ENCODE peak calls at places on chromosomes 13 and 19, in four cellular contexts. One of them, this sample, is unnamed.

GRCh38 chr13:106152047-106152446 is 383.4 kb downstream of the EFNB2 start:
- DNase-seq in CD8-positive, alpha-beta memory T cell: no peak
- DNase-seq in right atrium auricular region: no peak
- DNase-seq in naive thymus-derived CD4-positive, alpha-beta T cell: no peak
- DNase-seq in this sample: no peak

GRCh38 chr13:24161010-24161775 is 673 bp downstream of the SPATA13 start:
- DNase-seq in CD8-positive, alpha-beta memory T cell: peak; percentile 24
- DNase-seq in right atrium auricular region: no peak
- DNase-seq in naive thymus-derived CD4-positive, alpha-beta T cell: peak; percentile 53
- DNase-seq in this sample: peak; percentile 60

GRCh38 chr19:37963190-37963947 is 56.4 kb downstream of the SIPA1L3 start:
- DNase-seq in right atrium auricular region: no peak
- DNase-seq in naive thymus-derived CD4-positive, alpha-beta T cell: no peak
- DNase-seq in CD8-positive, alpha-beta memory T cell: no peak
- DNase-seq in this sample: no peak

GRCh38 chr13:36919206-36919832 is 719 bp downstream of the SMAD9 start:
- DNase-seq in CD8-positive, alpha-beta memory T cell: no peak
- DNase-seq in naive thymus-derived CD4-positive, alpha-beta T cell: no peak
- DNase-seq in right atrium auricular region: peak; percentile 67
- DNase-seq in this sample: no peak

GRCh38 chr13:98443329-98443728 is 133.6 kb downstream of the STK24 start:
- DNase-seq in right atrium auricular region: no peak
- DNase-seq in CD8-positive, alpha-beta memory T cell: no peak
- DNase-seq in naive thymus-derived CD4-positive, alpha-beta T cell: no peak
- DNase-seq in this sample: no peak

GRCh38 chr13:21557995-21558394 is 46.0 kb downstream of the MICU2 start:
- DNase-seq in naive thymus-derived CD4-positive, alpha-beta T cell: peak; percentile 11
- DNase-seq in right atrium auricular region: no peak
- DNase-seq in CD8-positive, alpha-beta memory T cell: no peak
- DNase-seq in this sample: no peak

GRCh38 chr19:11425719-11426457 is 6.8 kb upstream of the RGL3 start:
- DNase-seq in CD8-positive, alpha-beta memory T cell: no peak
- DNase-seq in naive thymus-derived CD4-positive, alpha-beta T cell: no peak
- DNase-seq in right atrium auricular region: no peak
- DNase-seq in this sample: no peak

GRCh38 chr13:74479124-74479523 is 344.9 kb upstream of the KLF12 start:
- DNase-seq in CD8-positive, alpha-beta memory T cell: no peak
- DNase-seq in right atrium auricular region: no peak
- DNase-seq in naive thymus-derived CD4-positive, alpha-beta T cell: no peak
- DNase-seq in this sample: no peak

GRCh38 chr13:20109037-20109436 is 51.8 kb downstream of the GJA3 start:
- DNase-seq in naive thymus-derived CD4-positive, alpha-beta T cell: no peak
- DNase-seq in right atrium auricular region: no peak
- DNase-seq in CD8-positive, alpha-beta memory T cell: no peak
- DNase-seq in this sample: no peak

GRCh38 chr19:932647-933552 is 7.1 kb downstream of the ARID3A start:
- DNase-seq in CD8-positive, alpha-beta memory T cell: no peak
- DNase-seq in right atrium auricular region: peak; percentile 74
- DNase-seq in naive thymus-derived CD4-positive, alpha-beta T cell: peak; percentile 46
- DNase-seq in this sample: no peak

GRCh38 chr13:30713133-30713532 is 22.2 kb upstream of the ALOX5AP start:
- DNase-seq in naive thymus-derived CD4-positive, alpha-beta T cell: no peak
- DNase-seq in right atrium auricular region: peak; percentile 79
- DNase-seq in CD8-positive, alpha-beta memory T cell: no peak
- DNase-seq in this sample: no peak

GRCh38 chr19:34041922-34042521 is 130.3 kb upstream of the LSM14A start:
- DNase-seq in right atrium auricular region: peak; percentile 82
- DNase-seq in CD8-positive, alpha-beta memory T cell: peak; percentile 56
- DNase-seq in naive thymus-derived CD4-positive, alpha-beta T cell: peak; percentile 59
- DNase-seq in this sample: peak; percentile 28

GRCh38 chr13:20412761-20413355 is 112.8 kb downstream of the CRYL1 start:
- DNase-seq in CD8-positive, alpha-beta memory T cell: no peak
- DNase-seq in right atrium auricular region: no peak
- DNase-seq in naive thymus-derived CD4-positive, alpha-beta T cell: peak; percentile 14
- DNase-seq in this sample: peak; percentile 55

GRCh38 chr19:21848706-21849105 is 12.7 kb upstream of the ZNF43 start:
- DNase-seq in naive thymus-derived CD4-positive, alpha-beta T cell: no peak
- DNase-seq in right atrium auricular region: no peak
- DNase-seq in CD8-positive, alpha-beta memory T cell: no peak
- DNase-seq in this sample: no peak

GRCh38 chr19:42402376-42403116 is 12.4 kb upstream of the CNFN start:
- DNase-seq in right atrium auricular region: no peak
- DNase-seq in naive thymus-derived CD4-positive, alpha-beta T cell: no peak
- DNase-seq in CD8-positive, alpha-beta memory T cell: no peak
- DNase-seq in this sample: no peak

GRCh38 chr13:31023126-31023525 is 90.7 kb downstream of the TEX26 start:
- DNase-seq in right atrium auricular region: no peak
- DNase-seq in naive thymus-derived CD4-positive, alpha-beta T cell: no peak
- DNase-seq in CD8-positive, alpha-beta memory T cell: no peak
- DNase-seq in this sample: no peak

GRCh38 chr19:17797397-17798201 is 2.7 kb downstream of the B3GNT3 start:
- DNase-seq in CD8-positive, alpha-beta memory T cell: no peak
- DNase-seq in naive thymus-derived CD4-positive, alpha-beta T cell: no peak
- DNase-seq in right atrium auricular region: no peak
- DNase-seq in this sample: no peak

GRCh38 chr19:2239771-2240770 is 3.4 kb downstream of the SF3A2 start:
- DNase-seq in right atrium auricular region: peak; percentile 72
- DNase-seq in CD8-positive, alpha-beta memory T cell: no peak
- DNase-seq in naive thymus-derived CD4-positive, alpha-beta T cell: peak; percentile 57
- DNase-seq in this sample: no peak

GRCh38 chr19:2237051-2237868 is 636 bp downstream of the SF3A2 start:
- DNase-seq in right atrium auricular region: no peak
- DNase-seq in naive thymus-derived CD4-positive, alpha-beta T cell: no peak
- DNase-seq in CD8-positive, alpha-beta memory T cell: no peak
- DNase-seq in this sample: no peak

GRCh38 chr19:2240881-2241760 is 4.5 kb downstream of the SF3A2 start:
- DNase-seq in right atrium auricular region: no peak
- DNase-seq in naive thymus-derived CD4-positive, alpha-beta T cell: no peak
- DNase-seq in CD8-positive, alpha-beta memory T cell: no peak
- DNase-seq in this sample: no peak

GRCh38 chr19:2237869-2238153 is 1.2 kb downstream of the SF3A2 start:
- DNase-seq in right atrium auricular region: no peak
- DNase-seq in CD8-positive, alpha-beta memory T cell: no peak
- DNase-seq in naive thymus-derived CD4-positive, alpha-beta T cell: no peak
- DNase-seq in this sample: no peak

DNA sequence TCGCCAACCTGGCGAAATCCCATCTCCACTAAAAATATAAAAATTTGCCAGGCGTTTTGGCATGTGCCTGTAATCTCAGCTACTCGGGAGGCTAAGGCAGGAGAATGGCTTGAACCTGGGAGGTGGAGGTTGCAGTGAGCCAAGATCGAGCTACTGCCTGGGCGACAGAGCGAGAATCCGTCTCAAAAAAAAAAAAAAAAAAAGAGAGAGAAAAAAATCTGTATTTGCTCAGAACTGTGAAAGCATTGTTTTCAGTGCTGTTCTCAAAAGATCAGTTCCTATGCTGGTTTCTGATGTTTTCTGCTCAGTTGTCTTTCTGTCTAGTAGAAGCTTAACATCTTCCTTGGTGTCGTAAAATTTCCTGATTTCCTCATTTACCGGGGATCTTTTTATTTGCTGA is 2.5 kb downstream of the SF3A2 start:
- DNase-seq in naive thymus-derived CD4-positive, alpha-beta T cell: peak; percentile 24
- DNase-seq in CD8-positive, alpha-beta memory T cell: no peak
- DNase-seq in right atrium auricular region: no peak
- DNase-seq in this sample: no peak
- H3K4me3 ChIP-seq in naive thymus-derived CD4-positive, alpha-beta T cell: peak overlapping the region; percentile 53
- H3K4me3 ChIP-seq in CD8-positive, alpha-beta memory T cell: peak overlapping the region; percentile 63
- H3K4me3 ChIP-seq in right atrium auricular region: no peak overlapping the region
- H3K4me3 ChIP-seq in this sample: peak overlapping the region; percentile 84

GRCh38 chr13:54183728-54184127 is 1155.1 kb downstream of the OLFM4 start:
- DNase-seq in CD8-positive, alpha-beta memory T cell: no peak
- DNase-seq in naive thymus-derived CD4-positive, alpha-beta T cell: no peak
- DNase-seq in right atrium auricular region: no peak
- DNase-seq in this sample: no peak
- H3K9me3 ChIP-seq in CD8-positive, alpha-beta memory T cell: no peaks in the 10 kb centered on the region
- H3K9me3 ChIP-seq in naive thymus-derived CD4-positive, alpha-beta T cell: no peaks in the 10 kb centered on the region
- H3K9me3 ChIP-seq in right atrium auricular region: no peaks in the 10 kb centered on the region
- H3K9me3 ChIP-seq in this sample: no peaks in the 10 kb centered on the region

GRCh38 chr19:45152504-45153338 is 8.1 kb downstream of the NKPD1 start:
- DNase-seq in CD8-positive, alpha-beta memory T cell: peak; percentile 12
- DNase-seq in right atrium auricular region: peak; percentile 61
- DNase-seq in naive thymus-derived CD4-positive, alpha-beta T cell: peak; percentile 63
- DNase-seq in this sample: peak; percentile 83
- H3K4me3 ChIP-seq in CD8-positive, alpha-beta memory T cell: peak overlapping the region; percentile 45
- H3K4me3 ChIP-seq in right atrium auricular region: no peak overlapping the region
- H3K4me3 ChIP-seq in naive thymus-derived CD4-positive, alpha-beta T cell: peak overlapping the region; percentile 51
- H3K4me3 ChIP-seq in this sample: no peak overlapping the region

GRCh38 chr19:24141612-24142011 is 54.6 kb downstream of the ZNF254 start:
- DNase-seq in right atrium auricular region: no peak
- DNase-seq in naive thymus-derived CD4-positive, alpha-beta T cell: no peak
- DNase-seq in CD8-positive, alpha-beta memory T cell: no peak
- DNase-seq in this sample: no peak
- H3K9me3 ChIP-seq in right atrium auricular region: peaks cover 4% of the 10 kb centered on the region
- H3K9me3 ChIP-seq in naive thymus-derived CD4-positive, alpha-beta T cell: peaks cover 71% of the 10 kb centered on the region
- H3K9me3 ChIP-seq in CD8-positive, alpha-beta memory T cell: peaks cover 26% of the 10 kb centered on the region
- H3K9me3 ChIP-seq in this sample: peaks cover 81% of the 10 kb centered on the region

GRCh38 chr19:36008336-36008978 is at the start of gene SYNE4:
- DNase-seq in CD8-positive, alpha-beta memory T cell: no peak
- DNase-seq in naive thymus-derived CD4-positive, alpha-beta T cell: no peak
- DNase-seq in right atrium auricular region: no peak
- DNase-seq in this sample: no peak
- H3K4me3 ChIP-seq in CD8-positive, alpha-beta memory T cell: peak within 1 kb of the TSS; percentile 15
- H3K4me3 ChIP-seq in naive thymus-derived CD4-positive, alpha-beta T cell: peak within 1 kb of the TSS; percentile 47
- H3K4me3 ChIP-seq in right atrium auricular region: peak within 1 kb of the TSS; percentile 34
- H3K4me3 ChIP-seq in this sample: no peak within 1 kb of the TSS

DNA sequence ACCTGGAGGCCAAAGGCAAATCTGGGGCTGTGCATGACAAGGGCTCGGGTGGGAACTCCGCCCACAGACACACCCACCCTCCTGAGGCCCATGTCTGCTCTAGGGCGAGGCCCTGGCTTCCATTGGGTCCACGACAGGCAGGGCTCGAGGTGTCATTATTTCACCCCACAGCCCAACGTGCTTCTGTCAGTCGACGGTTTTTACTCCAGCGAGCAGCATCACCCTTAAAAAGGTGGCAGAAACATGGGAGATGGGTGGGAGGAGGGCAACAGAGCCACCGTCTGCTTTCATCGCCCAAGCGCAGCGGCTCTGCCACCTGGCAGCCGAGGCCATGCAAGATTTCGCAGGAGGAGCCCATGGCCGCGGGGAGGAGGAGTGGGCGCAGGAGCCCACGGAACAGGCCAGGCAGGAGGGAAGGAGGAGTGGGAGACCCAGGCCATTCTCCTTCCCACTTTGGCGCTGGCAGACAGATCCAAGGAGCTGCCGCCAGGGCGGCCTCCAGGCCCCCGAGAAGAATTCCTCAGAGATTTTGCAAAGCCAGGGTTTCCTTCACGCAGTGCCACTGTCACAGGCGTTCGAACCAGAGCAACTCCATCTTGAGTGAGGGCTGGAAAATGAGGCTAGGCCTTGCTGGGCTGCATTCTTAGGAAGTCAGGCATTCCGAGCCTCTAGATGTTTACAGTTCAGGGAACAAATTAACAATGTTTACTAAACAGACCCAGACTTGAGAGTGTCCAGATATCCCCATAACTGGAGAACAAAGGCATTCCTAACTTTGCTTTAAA is 49.3 kb upstream of the TUBGCP3 start:
- DNase-seq in CD8-positive, alpha-beta memory T cell: no peak
- DNase-seq in right atrium auricular region: no peak
- DNase-seq in naive thymus-derived CD4-positive, alpha-beta T cell: no peak
- DNase-seq in this sample: no peak
- H3K9me3 ChIP-seq in CD8-positive, alpha-beta memory T cell: no peaks in the 10 kb centered on the region
- H3K9me3 ChIP-seq in right atrium auricular region: no peaks in the 10 kb centered on the region
- H3K9me3 ChIP-seq in naive thymus-derived CD4-positive, alpha-beta T cell: no peaks in the 10 kb centered on the region
- H3K9me3 ChIP-seq in this sample: no peaks in the 10 kb centered on the region

DNA sequence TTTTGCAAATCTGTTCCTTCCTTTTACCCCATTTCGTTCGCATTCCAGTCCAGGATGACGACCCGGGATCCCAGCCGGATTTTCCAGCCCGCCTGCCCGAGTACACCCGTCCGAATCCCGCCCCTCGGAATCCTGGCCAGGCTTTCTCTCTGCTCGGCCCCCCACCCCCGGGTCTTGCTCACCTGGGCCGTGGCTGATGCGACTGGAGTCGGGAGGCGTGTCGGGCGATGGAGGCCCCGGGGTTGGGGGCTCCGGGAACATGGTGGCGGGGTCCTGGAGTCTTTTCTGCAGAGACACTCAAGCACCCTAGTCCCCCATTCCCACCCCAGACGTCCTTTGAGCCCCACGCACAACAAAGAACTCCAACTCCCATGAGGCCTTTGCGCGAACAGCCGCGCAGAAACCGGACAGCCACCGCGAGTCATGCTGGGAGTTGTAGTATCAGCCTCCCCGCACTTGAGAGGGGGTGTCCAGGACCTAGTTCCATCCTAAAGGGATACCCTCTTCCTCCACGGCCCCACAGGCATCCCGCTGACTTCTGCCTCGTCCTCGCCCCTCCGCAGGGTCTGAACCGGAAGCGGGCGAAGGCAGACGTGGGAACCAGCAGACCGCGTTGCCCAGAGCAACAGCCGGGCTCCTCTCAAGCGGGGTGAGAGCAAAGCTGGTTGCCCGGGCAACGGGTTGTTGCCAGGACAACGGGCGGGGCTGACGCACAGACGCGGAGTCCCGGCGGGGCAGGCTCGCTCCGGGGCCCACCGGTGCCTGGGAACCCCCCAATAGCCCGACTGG is 1.1 kb downstream of the SYT5 start:
- DNase-seq in right atrium auricular region: no peak
- DNase-seq in CD8-positive, alpha-beta memory T cell: peak; percentile 97
- DNase-seq in naive thymus-derived CD4-positive, alpha-beta T cell: peak; percentile 93
- DNase-seq in this sample: peak; percentile 87
- H3K4me3 ChIP-seq in right atrium auricular region: no peak overlapping the region
- H3K4me3 ChIP-seq in CD8-positive, alpha-beta memory T cell: peak overlapping the region; percentile 57
- H3K4me3 ChIP-seq in naive thymus-derived CD4-positive, alpha-beta T cell: peak overlapping the region; percentile 64
- H3K4me3 ChIP-seq in this sample: peak overlapping the region; percentile 53

DNA sequence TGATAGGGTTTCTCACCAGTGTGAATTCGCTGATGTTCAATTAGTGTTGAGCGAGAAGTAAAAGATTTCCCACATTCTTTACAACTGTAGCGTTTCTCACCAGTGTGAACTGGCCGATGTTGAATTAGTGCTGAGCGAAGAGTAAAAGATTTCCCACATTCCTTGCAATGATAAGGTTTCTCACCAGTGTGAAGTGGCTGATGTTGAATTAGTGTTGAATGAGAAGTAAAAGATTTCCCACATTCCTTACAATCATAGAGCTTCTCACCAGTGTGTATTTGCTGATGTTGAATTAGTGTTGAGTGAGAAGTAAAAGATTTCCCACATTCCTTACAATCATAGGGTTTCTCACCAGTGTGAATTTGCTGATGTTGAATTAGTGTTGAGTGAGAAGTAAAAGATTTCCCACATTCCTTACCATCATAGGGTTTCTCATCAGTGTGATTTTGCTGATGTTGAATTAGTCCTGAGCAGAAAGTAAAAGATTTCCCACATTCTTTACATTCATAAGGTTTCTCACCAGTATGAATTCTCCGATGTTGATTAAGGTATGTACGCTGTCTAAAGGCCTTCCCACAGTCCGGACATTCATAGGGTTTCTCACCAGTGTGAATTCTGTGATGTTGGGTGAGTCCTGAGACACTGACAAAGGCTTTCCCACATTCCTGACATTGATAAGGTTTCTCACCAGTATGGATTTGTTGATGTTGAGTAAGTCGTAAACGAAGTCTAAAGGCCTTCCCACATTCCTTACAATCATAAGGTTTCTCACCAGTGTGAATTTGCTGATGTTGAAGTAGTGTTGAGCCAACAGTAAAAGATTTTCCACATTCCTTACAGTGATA is 24.0 kb downstream of the ZNF850 start:
- DNase-seq in right atrium auricular region: no peak
- DNase-seq in naive thymus-derived CD4-positive, alpha-beta T cell: no peak
- DNase-seq in CD8-positive, alpha-beta memory T cell: no peak
- DNase-seq in this sample: no peak
- H3K9me3 ChIP-seq in right atrium auricular region: peaks cover 64% of the 10 kb centered on the region
- H3K9me3 ChIP-seq in naive thymus-derived CD4-positive, alpha-beta T cell: peaks cover 98% of the 10 kb centered on the region
- H3K9me3 ChIP-seq in CD8-positive, alpha-beta memory T cell: peaks cover 71% of the 10 kb centered on the region
- H3K9me3 ChIP-seq in this sample: peaks cover 73% of the 10 kb centered on the region

GRCh38 chr19:51931921-51932320 is 4.6 kb downstream of the ZNF613 start:
- DNase-seq in right atrium auricular region: no peak
- DNase-seq in naive thymus-derived CD4-positive, alpha-beta T cell: no peak
- DNase-seq in CD8-positive, alpha-beta memory T cell: no peak
- DNase-seq in this sample: no peak
- H3K4me3 ChIP-seq in right atrium auricular region: no peak overlapping the region
- H3K4me3 ChIP-seq in naive thymus-derived CD4-positive, alpha-beta T cell: no peak overlapping the region
- H3K4me3 ChIP-seq in CD8-positive, alpha-beta memory T cell: no peak overlapping the region
- H3K4me3 ChIP-seq in this sample: no peak overlapping the region

This sample was measured in CD4-positive, CD25-positive, alpha-beta regulatory T cell.